ENCODE peak calls at places on chromosomes 12 and 14, in nine cellular contexts. One of them, this sample, is unnamed.

GRCh38 chr14:68616255-68616902 is 176.5 kb downstream of the ZFP36L1 start:
- DNase-seq in CD8-positive, alpha-beta T cell: no peak
- DNase-seq in HTR-8/SVneo: no peak
- DNase-seq in substantia nigra: no peak
- DNase-seq in astrocyte: no peak
- DNase-seq in activated CD4-positive, alpha-beta T cell treated with anti-CD3 and anti-CD28 coated beads, Interleukin-2, amount 50 U/mL, for 1 hour: no peak
- DNase-seq in stimulated activated CD4-positive, alpha-beta T cell treated with anti-CD3 and anti-CD28 coated beads, TNF-alpha, amount 100 ng/mL, for 1 hour: no peak
- DNase-seq in T-helper 22 cell: no peak
- DNase-seq in ecto neural progenitor cell: no peak
- DNase-seq in this sample: peak

GRCh38 chr12:68641138-68641537 is 30.4 kb downstream of the RAP1B start:
- DNase-seq in CD8-positive, alpha-beta T cell: no peak
- DNase-seq in HTR-8/SVneo: no peak
- DNase-seq in substantia nigra: no peak
- DNase-seq in astrocyte: no peak
- DNase-seq in activated CD4-positive, alpha-beta T cell treated with anti-CD3 and anti-CD28 coated beads, Interleukin-2, amount 50 U/mL, for 1 hour: no peak
- DNase-seq in stimulated activated CD4-positive, alpha-beta T cell treated with anti-CD3 and anti-CD28 coated beads, TNF-alpha, amount 100 ng/mL, for 1 hour: peak
- DNase-seq in T-helper 22 cell: no peak
- DNase-seq in ecto neural progenitor cell: no peak
- DNase-seq in this sample: no peak

GRCh38 chr12:15979096-15980091 is 68.3 kb downstream of the DERA start:
- DNase-seq in CD8-positive, alpha-beta T cell: no peak
- DNase-seq in HTR-8/SVneo: peak
- DNase-seq in substantia nigra: no peak
- DNase-seq in astrocyte: peak
- DNase-seq in activated CD4-positive, alpha-beta T cell treated with anti-CD3 and anti-CD28 coated beads, Interleukin-2, amount 50 U/mL, for 1 hour: no peak
- DNase-seq in stimulated activated CD4-positive, alpha-beta T cell treated with anti-CD3 and anti-CD28 coated beads, TNF-alpha, amount 100 ng/mL, for 1 hour: no peak
- DNase-seq in T-helper 22 cell: no peak
- DNase-seq in ecto neural progenitor cell: no peak
- DNase-seq in this sample: peak

GRCh38 chr14:32588448-32589320 is 259.6 kb downstream of the AKAP6 start:
- DNase-seq in CD8-positive, alpha-beta T cell: no peak
- DNase-seq in HTR-8/SVneo: peak
- DNase-seq in substantia nigra: no peak
- DNase-seq in astrocyte: peak
- DNase-seq in activated CD4-positive, alpha-beta T cell treated with anti-CD3 and anti-CD28 coated beads, Interleukin-2, amount 50 U/mL, for 1 hour: no peak
- DNase-seq in stimulated activated CD4-positive, alpha-beta T cell treated with anti-CD3 and anti-CD28 coated beads, TNF-alpha, amount 100 ng/mL, for 1 hour: no peak
- DNase-seq in T-helper 22 cell: no peak
- DNase-seq in ecto neural progenitor cell: no peak
- DNase-seq in this sample: peak

GRCh38 chr12:14892726-14893442 is 7.2 kb upstream of the MGP start:
- DNase-seq in CD8-positive, alpha-beta T cell: no peak
- DNase-seq in HTR-8/SVneo: no peak
- DNase-seq in substantia nigra: peak
- DNase-seq in astrocyte: no peak
- DNase-seq in activated CD4-positive, alpha-beta T cell treated with anti-CD3 and anti-CD28 coated beads, Interleukin-2, amount 50 U/mL, for 1 hour: no peak
- DNase-seq in stimulated activated CD4-positive, alpha-beta T cell treated with anti-CD3 and anti-CD28 coated beads, TNF-alpha, amount 100 ng/mL, for 1 hour: no peak
- DNase-seq in T-helper 22 cell: no peak
- DNase-seq in ecto neural progenitor cell: no peak
- DNase-seq in this sample: no peak

GRCh38 chr12:109020136-109020535 is 732 bp downstream of the SVOP start:
- DNase-seq in CD8-positive, alpha-beta T cell: no peak
- DNase-seq in HTR-8/SVneo: no peak
- DNase-seq in substantia nigra: no peak
- DNase-seq in astrocyte: no peak
- DNase-seq in activated CD4-positive, alpha-beta T cell treated with anti-CD3 and anti-CD28 coated beads, Interleukin-2, amount 50 U/mL, for 1 hour: no peak
- DNase-seq in stimulated activated CD4-positive, alpha-beta T cell treated with anti-CD3 and anti-CD28 coated beads, TNF-alpha, amount 100 ng/mL, for 1 hour: no peak
- DNase-seq in T-helper 22 cell: no peak
- DNase-seq in ecto neural progenitor cell: peak
- DNase-seq in this sample: no peak

GRCh38 chr12:57861967-57862366 is 15.4 kb upstream of the CTDSP2 start:
- DNase-seq in CD8-positive, alpha-beta T cell: no peak
- DNase-seq in HTR-8/SVneo: no peak
- DNase-seq in substantia nigra: no peak
- DNase-seq in astrocyte: no peak
- DNase-seq in activated CD4-positive, alpha-beta T cell treated with anti-CD3 and anti-CD28 coated beads, Interleukin-2, amount 50 U/mL, for 1 hour: no peak
- DNase-seq in stimulated activated CD4-positive, alpha-beta T cell treated with anti-CD3 and anti-CD28 coated beads, TNF-alpha, amount 100 ng/mL, for 1 hour: no peak
- DNase-seq in T-helper 22 cell: no peak
- DNase-seq in ecto neural progenitor cell: no peak
- DNase-seq in this sample: no peak

GRCh38 chr12:119589087-119589486 is 4.5 kb upstream of the TMEM233 start:
- DNase-seq in CD8-positive, alpha-beta T cell: no peak
- DNase-seq in HTR-8/SVneo: no peak
- DNase-seq in substantia nigra: no peak
- DNase-seq in astrocyte: peak
- DNase-seq in activated CD4-positive, alpha-beta T cell treated with anti-CD3 and anti-CD28 coated beads, Interleukin-2, amount 50 U/mL, for 1 hour: no peak
- DNase-seq in stimulated activated CD4-positive, alpha-beta T cell treated with anti-CD3 and anti-CD28 coated beads, TNF-alpha, amount 100 ng/mL, for 1 hour: no peak
- DNase-seq in T-helper 22 cell: no peak
- DNase-seq in ecto neural progenitor cell: no peak
- DNase-seq in this sample: peak

GRCh38 chr14:70935135-70935534 is 27.9 kb downstream of the PCNX1 start:
- DNase-seq in CD8-positive, alpha-beta T cell: no peak
- DNase-seq in HTR-8/SVneo: no peak
- DNase-seq in substantia nigra: no peak
- DNase-seq in astrocyte: no peak
- DNase-seq in activated CD4-positive, alpha-beta T cell treated with anti-CD3 and anti-CD28 coated beads, Interleukin-2, amount 50 U/mL, for 1 hour: no peak
- DNase-seq in stimulated activated CD4-positive, alpha-beta T cell treated with anti-CD3 and anti-CD28 coated beads, TNF-alpha, amount 100 ng/mL, for 1 hour: no peak
- DNase-seq in T-helper 22 cell: no peak
- DNase-seq in ecto neural progenitor cell: no peak
- DNase-seq in this sample: no peak

GRCh38 chr14:42911642-42912041 is 1305.0 kb downstream of the LRFN5 start:
- DNase-seq in CD8-positive, alpha-beta T cell: no peak
- DNase-seq in HTR-8/SVneo: no peak
- DNase-seq in substantia nigra: no peak
- DNase-seq in astrocyte: no peak
- DNase-seq in activated CD4-positive, alpha-beta T cell treated with anti-CD3 and anti-CD28 coated beads, Interleukin-2, amount 50 U/mL, for 1 hour: no peak
- DNase-seq in stimulated activated CD4-positive, alpha-beta T cell treated with anti-CD3 and anti-CD28 coated beads, TNF-alpha, amount 100 ng/mL, for 1 hour: no peak
- DNase-seq in T-helper 22 cell: no peak
- DNase-seq in ecto neural progenitor cell: no peak
- DNase-seq in this sample: no peak

GRCh38 chr14:89378119-89378518 is 38.9 kb downstream of the FOXN3 start:
- DNase-seq in CD8-positive, alpha-beta T cell: no peak
- DNase-seq in HTR-8/SVneo: no peak
- DNase-seq in substantia nigra: no peak
- DNase-seq in astrocyte: peak
- DNase-seq in activated CD4-positive, alpha-beta T cell treated with anti-CD3 and anti-CD28 coated beads, Interleukin-2, amount 50 U/mL, for 1 hour: peak
- DNase-seq in stimulated activated CD4-positive, alpha-beta T cell treated with anti-CD3 and anti-CD28 coated beads, TNF-alpha, amount 100 ng/mL, for 1 hour: no peak
- DNase-seq in T-helper 22 cell: peak
- DNase-seq in ecto neural progenitor cell: no peak
- DNase-seq in this sample: peak

GRCh38 chr12:4034926-4035325 is 161.7 kb upstream of the PARP11 start:
- DNase-seq in CD8-positive, alpha-beta T cell: no peak
- DNase-seq in HTR-8/SVneo: no peak
- DNase-seq in substantia nigra: no peak
- DNase-seq in astrocyte: no peak
- DNase-seq in activated CD4-positive, alpha-beta T cell treated with anti-CD3 and anti-CD28 coated beads, Interleukin-2, amount 50 U/mL, for 1 hour: no peak
- DNase-seq in stimulated activated CD4-positive, alpha-beta T cell treated with anti-CD3 and anti-CD28 coated beads, TNF-alpha, amount 100 ng/mL, for 1 hour: no peak
- DNase-seq in T-helper 22 cell: no peak
- DNase-seq in ecto neural progenitor cell: no peak
- DNase-seq in this sample: no peak

This sample was measured in bronchial epithelial cell.